ENCODE peak calls at places on chromosome 7, in four cellular contexts. One of them, this sample, is unnamed.

GRCh38 chr7:36506820-36507219 is 117.2 kb downstream of the ANLN start:
- DNase-seq in transverse colon: no peak
- DNase-seq in K562: no peak
- DNase-seq in neural progenitor cell: no peak
- DNase-seq in this sample: no peak

GRCh38 chr7:100726998-100727761 is 6.2 kb upstream of the ZAN start:
- DNase-seq in transverse colon: no peak
- DNase-seq in K562: no peak
- DNase-seq in neural progenitor cell: no peak
- DNase-seq in this sample: no peak

GRCh38 chr7:101521430-101521925 is 107.6 kb downstream of the MYL10 start:
- DNase-seq in transverse colon: no peak
- DNase-seq in K562: no peak
- DNase-seq in neural progenitor cell: no peak
- DNase-seq in this sample: no peak

GRCh38 chr7:80453699-80454340 is 58.0 kb downstream of the GNAT3 start:
- DNase-seq in transverse colon: no peak
- DNase-seq in K562: no peak
- DNase-seq in neural progenitor cell: peak
- DNase-seq in this sample: no peak

GRCh38 chr7:69992938-69993337 is 394.7 kb downstream of the AUTS2 start:
- DNase-seq in transverse colon: no peak
- DNase-seq in K562: no peak
- DNase-seq in neural progenitor cell: no peak
- DNase-seq in this sample: no peak

GRCh38 chr7:11256501-11256900 is 282.8 kb downstream of the PHF14 start:
- DNase-seq in transverse colon: no peak
- DNase-seq in K562: no peak
- DNase-seq in neural progenitor cell: no peak
- DNase-seq in this sample: no peak

GRCh38 chr7:133550811-133551210 is 297.9 kb downstream of the EXOC4 start:
- DNase-seq in transverse colon: no peak
- DNase-seq in K562: no peak
- DNase-seq in neural progenitor cell: no peak
- DNase-seq in this sample: no peak

GRCh38 chr7:22444181-22444966 is 55.6 kb downstream of the STEAP1B start:
- DNase-seq in transverse colon: peak
- DNase-seq in K562: no peak
- DNase-seq in neural progenitor cell: no peak
- DNase-seq in this sample: no peak

GRCh38 chr7:30119890-30120577 is 14.8 kb upstream of the MTURN start:
- DNase-seq in transverse colon: no peak
- DNase-seq in K562: no peak
- DNase-seq in neural progenitor cell: no peak
- DNase-seq in this sample: no peak

GRCh38 chr7:149172534-149172920 is 22.8 kb upstream of the ZNF282 start:
- DNase-seq in transverse colon: no peak
- DNase-seq in K562: no peak
- DNase-seq in neural progenitor cell: no peak
- DNase-seq in this sample: no peak

GRCh38 chr7:117208257-117208656 is 114.6 kb downstream of the WNT2 start:
- DNase-seq in transverse colon: no peak
- DNase-seq in K562: peak
- DNase-seq in neural progenitor cell: no peak
- DNase-seq in this sample: no peak

GRCh38 chr7:31751726-31752125 is 64.7 kb downstream of the PPP1R17 start:
- DNase-seq in transverse colon: no peak
- DNase-seq in K562: no peak
- DNase-seq in neural progenitor cell: no peak
- DNase-seq in this sample: no peak

GRCh38 chr7:36535866-36536664 is 146.4 kb downstream of the ANLN start:
- DNase-seq in transverse colon: no peak
- DNase-seq in K562: no peak
- DNase-seq in neural progenitor cell: no peak
- DNase-seq in this sample: no peak

GRCh38 chr7:157586426-157586955 is 249.7 kb downstream of the DNAJB6 start:
- DNase-seq in transverse colon: no peak
- DNase-seq in K562: no peak
- DNase-seq in neural progenitor cell: no peak
- DNase-seq in this sample: no peak

GRCh38 chr7:126840869-126841268 is 411.9 kb downstream of the GRM8 start:
- DNase-seq in transverse colon: no peak
- DNase-seq in K562: no peak
- DNase-seq in neural progenitor cell: no peak
- DNase-seq in this sample: no peak

GRCh38 chr7:12409097-12409711 is 5.5 kb upstream of the VWDE start:
- DNase-seq in transverse colon: no peak
- DNase-seq in K562: peak
- DNase-seq in neural progenitor cell: no peak
- DNase-seq in this sample: no peak

GRCh38 chr7:49014870-49015269 is 90.5 kb downstream of the CDC14C start:
- DNase-seq in transverse colon: no peak
- DNase-seq in K562: no peak
- DNase-seq in neural progenitor cell: no peak
- DNase-seq in this sample: no peak

GRCh38 chr7:128404826-128405344 is 4.9 kb downstream of the IMPDH1 start:
- DNase-seq in transverse colon: no peak
- DNase-seq in K562: no peak
- DNase-seq in neural progenitor cell: no peak
- DNase-seq in this sample: no peak
- TF ChIP-seq CTCF in transverse colon: no peak
- TF ChIP-seq CTCF in K562: no peak
- TF ChIP-seq CTCF in neural progenitor cell: no peak
- TF ChIP-seq CTCF in this sample: no peak

GRCh38 chr7:123580406-123581161 is 21.0 kb upstream of the ASB15 start:
- DNase-seq in transverse colon: no peak
- DNase-seq in K562: peak
- DNase-seq in neural progenitor cell: peak
- DNase-seq in this sample: peak

GRCh38 chr7:123583821-123584220 is 17.8 kb upstream of the ASB15 start:
- DNase-seq in transverse colon: no peak
- DNase-seq in K562: no peak
- DNase-seq in neural progenitor cell: no peak
- DNase-seq in this sample: no peak

DNA sequence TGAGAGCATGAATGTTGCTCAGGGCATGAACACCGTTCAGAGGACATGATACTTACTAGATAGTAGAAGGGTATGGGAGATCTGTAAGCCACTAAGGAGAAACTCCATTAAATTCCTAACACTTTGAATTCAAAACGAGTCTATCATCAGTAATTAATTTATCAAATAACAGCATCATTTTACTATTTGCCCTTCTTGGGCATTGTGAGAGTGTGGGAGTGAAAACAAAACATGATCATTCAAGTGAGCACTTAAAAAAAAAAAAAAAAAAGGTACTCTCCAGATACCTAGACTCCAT is 20.5 kb upstream of the ASB15 start:
- DNase-seq in transverse colon: no peak
- DNase-seq in K562: no peak
- DNase-seq in neural progenitor cell: no peak
- DNase-seq in this sample: no peak
- TF ChIP-seq CTCF in transverse colon: no peak
- TF ChIP-seq CTCF in K562: no peak
- TF ChIP-seq CTCF in neural progenitor cell: no peak
- TF ChIP-seq CTCF in this sample: no peak

DNA sequence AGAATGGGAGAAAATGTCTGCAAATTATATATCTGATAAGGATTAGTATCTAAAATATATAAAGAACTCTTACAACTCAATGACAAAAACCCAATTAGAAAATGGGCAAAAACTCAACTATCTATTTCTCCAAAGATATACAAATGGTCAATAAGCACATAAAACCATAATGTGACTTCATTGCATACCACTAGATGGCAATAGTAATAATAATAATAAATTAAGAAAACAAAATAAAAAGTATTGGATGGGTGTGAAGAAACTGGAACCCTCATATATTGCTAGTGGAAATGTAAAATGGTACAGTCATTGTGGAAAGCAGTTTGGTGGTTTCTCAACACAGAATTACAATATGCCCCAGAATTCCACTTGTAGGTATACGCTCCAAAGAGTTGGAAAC is 98.8 kb downstream of the VIPR2 start:
- DNase-seq in transverse colon: no peak
- DNase-seq in K562: no peak
- DNase-seq in neural progenitor cell: no peak
- DNase-seq in this sample: no peak
- TF ChIP-seq CTCF in transverse colon: no peak
- TF ChIP-seq CTCF in K562: no peak
- TF ChIP-seq CTCF in neural progenitor cell: no peak
- TF ChIP-seq CTCF in this sample: no peak

GRCh38 chr7:108114117-108114841 is 15.9 kb downstream of the LAMB4 start:
- DNase-seq in transverse colon: no peak
- DNase-seq in K562: peak
- DNase-seq in neural progenitor cell: peak
- DNase-seq in this sample: no peak

GRCh38 chr7:108108131-108108530 is 22.0 kb downstream of the LAMB4 start:
- DNase-seq in transverse colon: no peak
- DNase-seq in K562: no peak
- DNase-seq in neural progenitor cell: no peak
- DNase-seq in this sample: no peak

GRCh38 chr7:108104324-108104723 is 25.8 kb downstream of the LAMB4 start:
- DNase-seq in transverse colon: no peak
- DNase-seq in K562: no peak
- DNase-seq in neural progenitor cell: no peak
- DNase-seq in this sample: no peak

GRCh38 chr7:108112683-108113082 is 17.5 kb downstream of the LAMB4 start:
- DNase-seq in transverse colon: no peak
- DNase-seq in K562: no peak
- DNase-seq in neural progenitor cell: no peak
- DNase-seq in this sample: no peak

DNA sequence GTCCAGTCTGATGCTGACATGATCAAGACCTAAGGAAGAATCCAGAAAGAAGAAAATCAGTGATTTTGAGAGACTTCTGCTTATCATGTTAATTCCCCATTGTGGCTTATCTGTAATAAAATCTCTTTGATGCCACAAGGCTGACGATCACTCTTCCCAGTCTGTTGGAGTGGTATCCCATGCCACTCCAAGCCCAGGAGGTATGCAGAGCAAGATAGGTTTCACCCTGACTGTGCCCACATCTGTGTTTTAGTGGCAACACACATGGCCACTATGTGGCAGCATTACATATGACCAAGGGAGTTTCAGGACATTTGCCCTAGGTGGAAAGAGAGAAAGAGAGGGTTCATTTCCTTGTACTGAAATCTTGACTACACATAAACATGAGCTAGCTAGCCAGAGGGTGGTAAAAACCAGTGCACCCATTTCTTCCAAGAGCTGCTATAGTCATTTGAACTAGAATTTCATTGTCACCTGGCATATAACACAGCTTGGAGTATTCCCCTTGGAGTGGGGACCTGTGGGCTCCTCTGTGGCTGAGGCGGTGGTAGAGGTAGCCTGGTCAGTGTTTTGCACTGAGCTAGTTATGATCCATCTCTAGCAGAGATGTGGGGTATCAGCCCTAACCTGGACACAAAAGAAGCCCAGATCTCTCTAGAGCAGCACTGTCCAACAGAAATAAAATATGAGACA is 20.8 kb downstream of the LAMB4 start:
- DNase-seq in transverse colon: peak
- DNase-seq in K562: no peak
- DNase-seq in neural progenitor cell: peak
- DNase-seq in this sample: no peak
- TF ChIP-seq CTCF in transverse colon: peak
- TF ChIP-seq CTCF in K562: peak
- TF ChIP-seq CTCF in neural progenitor cell: peak
- TF ChIP-seq CTCF in this sample: peak

GRCh38 chr7:930975-931758 is 23.3 kb downstream of the ADAP1 start:
- DNase-seq in transverse colon: peak
- DNase-seq in K562: no peak
- DNase-seq in neural progenitor cell: no peak
- DNase-seq in this sample: no peak
- TF ChIP-seq CTCF in transverse colon: no peak
- TF ChIP-seq CTCF in K562: no peak
- TF ChIP-seq CTCF in neural progenitor cell: no peak
- TF ChIP-seq CTCF in this sample: no peak

DNA sequence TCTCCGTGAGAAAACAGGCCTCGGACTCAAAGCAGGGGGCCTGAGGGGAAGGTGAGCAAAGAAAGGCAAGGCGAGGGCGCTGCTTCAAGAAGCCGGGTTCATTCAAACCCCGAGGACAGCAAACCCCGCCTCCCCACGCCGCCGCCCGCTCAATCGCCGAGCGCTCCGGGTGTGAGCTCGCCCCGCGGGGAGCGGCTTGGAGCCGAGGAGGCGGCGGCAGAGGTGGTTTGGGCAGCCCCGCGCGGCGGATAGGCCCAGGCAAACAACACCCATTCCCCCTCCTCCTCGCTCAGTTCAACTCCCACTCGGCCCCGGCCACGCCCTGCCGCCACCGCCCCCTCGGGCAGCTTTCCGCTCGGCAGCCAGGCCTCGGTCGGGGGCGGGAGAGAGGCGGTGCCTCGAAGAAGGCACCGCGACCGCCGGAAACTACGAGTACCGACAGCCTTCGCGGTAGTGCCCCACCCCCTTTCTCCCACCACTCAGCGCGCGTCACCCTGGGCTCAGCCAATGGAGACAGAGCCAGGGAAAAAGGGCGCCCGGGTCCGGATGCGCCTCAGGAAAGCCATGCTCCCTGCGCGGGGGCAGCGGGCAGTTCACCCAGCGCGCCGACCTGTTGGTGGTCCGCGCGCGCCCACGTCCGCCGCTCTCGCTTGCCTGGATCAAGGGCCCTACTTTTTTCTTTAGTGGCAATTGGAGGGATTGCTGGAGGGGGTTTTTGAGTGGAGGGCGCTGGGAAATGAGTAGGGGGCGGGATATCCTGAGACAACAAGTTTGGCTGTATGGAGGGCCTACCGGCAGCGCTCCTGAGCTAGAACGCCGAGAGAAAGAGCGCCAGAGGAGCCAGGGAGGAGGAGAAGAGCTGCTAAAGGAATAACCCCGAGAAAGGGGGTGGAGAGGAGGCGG is 674 bp upstream of the SP4 start:
- DNase-seq in transverse colon: peak
- DNase-seq in K562: peak
- DNase-seq in neural progenitor cell: peak
- DNase-seq in this sample: peak
- TF ChIP-seq CTCF in transverse colon: peak
- TF ChIP-seq CTCF in K562: no peak
- TF ChIP-seq CTCF in neural progenitor cell: no peak
- TF ChIP-seq CTCF in this sample: no peak

DNA sequence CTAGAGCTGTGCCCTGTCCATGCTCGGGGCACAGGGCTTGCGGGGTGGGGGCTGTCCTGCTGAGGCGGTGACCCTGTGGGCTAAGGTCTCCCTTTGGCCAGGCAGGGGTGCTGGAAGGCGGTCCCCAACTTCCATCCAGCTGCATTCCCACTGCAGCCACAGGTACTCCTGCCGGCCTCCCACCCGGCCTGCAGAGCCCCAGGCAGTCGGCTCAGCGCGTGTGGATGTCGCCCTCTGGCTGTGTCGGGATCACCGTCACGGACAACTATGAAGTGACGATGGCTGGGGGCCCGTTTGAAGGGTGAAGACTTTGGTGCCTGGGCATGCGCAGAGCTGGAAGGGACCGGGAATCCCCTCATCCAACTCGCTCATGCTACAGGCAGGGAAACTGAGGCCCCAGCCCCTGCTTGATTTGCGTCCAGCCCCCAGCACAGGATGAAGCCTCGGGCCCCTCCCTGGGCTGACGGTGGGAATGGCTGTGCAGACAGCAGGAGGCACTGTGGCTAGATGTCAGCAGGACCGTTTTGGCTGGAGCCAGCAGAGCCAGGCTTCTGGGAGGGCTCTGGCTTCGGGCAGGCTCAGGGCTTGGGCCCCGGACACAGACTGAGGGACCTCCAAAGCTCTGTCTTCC is 2.3 kb upstream of the TMEM184A start:
- DNase-seq in transverse colon: no peak
- DNase-seq in K562: peak
- DNase-seq in neural progenitor cell: no peak
- DNase-seq in this sample: no peak
- TF ChIP-seq CTCF in transverse colon: no peak
- TF ChIP-seq CTCF in K562: peak
- TF ChIP-seq CTCF in neural progenitor cell: peak
- TF ChIP-seq CTCF in this sample: no peak

This sample was measured in nephron progenitor cell.